ENCODE peak calls at places on chromosomes 7 and 10, in ten cellular contexts. One of them, this sample, is unnamed.

GRCh38 chr7:27190284-27190748 is 5.3 kb upstream of the HOXA11 start:
- DNase-seq in AG04449: no peak
- DNase-seq in uterus: no peak
- DNase-seq in spleen: no peak
- DNase-seq in naive thymus-derived CD8-positive, alpha-beta T cell: no peak
- DNase-seq in heart right ventricle: no peak
- DNase-seq in EL: peak; percentile 45
- DNase-seq in iPS-NIHi11: no peak
- DNase-seq in activated T-cell treated with anti-CD3 and anti-CD28 coated beads for 1 hour: no peak
- DNase-seq in activated CD4-positive, alpha-beta T cell treated with anti-CD3 and anti-CD28 coated beads, Interleukin-2, amount 10 ng/mL, durations not matched to agents 7 days and 5 days: no peak
- DNase-seq in this sample: no peak

GRCh38 chr7:29281782-29282541 is 87.4 kb downstream of the CHN2 start:
- DNase-seq in AG04449: no peak
- DNase-seq in uterus: peak; percentile 18
- DNase-seq in spleen: no peak
- DNase-seq in naive thymus-derived CD8-positive, alpha-beta T cell: no peak
- DNase-seq in heart right ventricle: no peak
- DNase-seq in EL: peak; percentile 27
- DNase-seq in iPS-NIHi11: no peak
- DNase-seq in activated T-cell treated with anti-CD3 and anti-CD28 coated beads for 1 hour: no peak
- DNase-seq in activated CD4-positive, alpha-beta T cell treated with anti-CD3 and anti-CD28 coated beads, Interleukin-2, amount 10 ng/mL, durations not matched to agents 7 days and 5 days: no peak
- DNase-seq in this sample: no peak

GRCh38 chr10:35986756-35987467 is 344.8 kb upstream of the FZD8 start:
- DNase-seq in AG04449: no peak
- DNase-seq in uterus: no peak
- DNase-seq in spleen: no peak
- DNase-seq in naive thymus-derived CD8-positive, alpha-beta T cell: no peak
- DNase-seq in heart right ventricle: no peak
- DNase-seq in EL: no peak
- DNase-seq in iPS-NIHi11: no peak
- DNase-seq in activated T-cell treated with anti-CD3 and anti-CD28 coated beads for 1 hour: no peak
- DNase-seq in activated CD4-positive, alpha-beta T cell treated with anti-CD3 and anti-CD28 coated beads, Interleukin-2, amount 10 ng/mL, durations not matched to agents 7 days and 5 days: no peak
- DNase-seq in this sample: no peak

GRCh38 chr10:100826983-100827818 is 81.8 kb downstream of the PAX2 start:
- DNase-seq in AG04449: no peak
- DNase-seq in uterus: no peak
- DNase-seq in spleen: peak; percentile 85
- DNase-seq in naive thymus-derived CD8-positive, alpha-beta T cell: peak; percentile 19
- DNase-seq in heart right ventricle: no peak
- DNase-seq in EL: no peak
- DNase-seq in iPS-NIHi11: peak; percentile 75
- DNase-seq in activated T-cell treated with anti-CD3 and anti-CD28 coated beads for 1 hour: peak; percentile 20
- DNase-seq in activated CD4-positive, alpha-beta T cell treated with anti-CD3 and anti-CD28 coated beads, Interleukin-2, amount 10 ng/mL, durations not matched to agents 7 days and 5 days: no peak
- DNase-seq in this sample: no peak

GRCh38 chr7:143256932-143257331 is 6.3 kb upstream of the GSTK1 start:
- DNase-seq in AG04449: no peak
- DNase-seq in uterus: no peak
- DNase-seq in spleen: no peak
- DNase-seq in naive thymus-derived CD8-positive, alpha-beta T cell: no peak
- DNase-seq in heart right ventricle: no peak
- DNase-seq in EL: no peak
- DNase-seq in iPS-NIHi11: no peak
- DNase-seq in activated T-cell treated with anti-CD3 and anti-CD28 coated beads for 1 hour: no peak
- DNase-seq in activated CD4-positive, alpha-beta T cell treated with anti-CD3 and anti-CD28 coated beads, Interleukin-2, amount 10 ng/mL, durations not matched to agents 7 days and 5 days: no peak
- DNase-seq in this sample: no peak

GRCh38 chr10:80449545-80449944 is 4.6 kb upstream of the TSPAN14 start:
- DNase-seq in AG04449: no peak
- DNase-seq in uterus: no peak
- DNase-seq in spleen: no peak
- DNase-seq in naive thymus-derived CD8-positive, alpha-beta T cell: no peak
- DNase-seq in heart right ventricle: no peak
- DNase-seq in EL: no peak
- DNase-seq in iPS-NIHi11: no peak
- DNase-seq in activated T-cell treated with anti-CD3 and anti-CD28 coated beads for 1 hour: no peak
- DNase-seq in activated CD4-positive, alpha-beta T cell treated with anti-CD3 and anti-CD28 coated beads, Interleukin-2, amount 10 ng/mL, durations not matched to agents 7 days and 5 days: no peak
- DNase-seq in this sample: no peak

GRCh38 chr7:14219125-14219524 is 229.7 kb upstream of the ETV1 start:
- DNase-seq in AG04449: no peak
- DNase-seq in uterus: no peak
- DNase-seq in spleen: no peak
- DNase-seq in naive thymus-derived CD8-positive, alpha-beta T cell: no peak
- DNase-seq in heart right ventricle: no peak
- DNase-seq in EL: no peak
- DNase-seq in iPS-NIHi11: no peak
- DNase-seq in activated T-cell treated with anti-CD3 and anti-CD28 coated beads for 1 hour: no peak
- DNase-seq in activated CD4-positive, alpha-beta T cell treated with anti-CD3 and anti-CD28 coated beads, Interleukin-2, amount 10 ng/mL, durations not matched to agents 7 days and 5 days: no peak
- DNase-seq in this sample: no peak

GRCh38 chr7:154856737-154857136 is 146.2 kb downstream of the PAXIP1 start:
- DNase-seq in AG04449: no peak
- DNase-seq in uterus: no peak
- DNase-seq in spleen: no peak
- DNase-seq in naive thymus-derived CD8-positive, alpha-beta T cell: no peak
- DNase-seq in heart right ventricle: no peak
- DNase-seq in EL: no peak
- DNase-seq in iPS-NIHi11: no peak
- DNase-seq in activated T-cell treated with anti-CD3 and anti-CD28 coated beads for 1 hour: no peak
- DNase-seq in activated CD4-positive, alpha-beta T cell treated with anti-CD3 and anti-CD28 coated beads, Interleukin-2, amount 10 ng/mL, durations not matched to agents 7 days and 5 days: no peak
- DNase-seq in this sample: no peak

GRCh38 chr7:117630501-117630900 is 150.7 kb downstream of the CFTR start:
- DNase-seq in AG04449: no peak
- DNase-seq in uterus: no peak
- DNase-seq in spleen: no peak
- DNase-seq in naive thymus-derived CD8-positive, alpha-beta T cell: no peak
- DNase-seq in heart right ventricle: no peak
- DNase-seq in EL: no peak
- DNase-seq in iPS-NIHi11: no peak
- DNase-seq in activated T-cell treated with anti-CD3 and anti-CD28 coated beads for 1 hour: no peak
- DNase-seq in activated CD4-positive, alpha-beta T cell treated with anti-CD3 and anti-CD28 coated beads, Interleukin-2, amount 10 ng/mL, durations not matched to agents 7 days and 5 days: no peak
- DNase-seq in this sample: no peak

GRCh38 chr7:138170959-138171703 is 94.9 kb downstream of the AKR1D1 start:
- DNase-seq in AG04449: no peak
- DNase-seq in uterus: no peak
- DNase-seq in spleen: no peak
- DNase-seq in naive thymus-derived CD8-positive, alpha-beta T cell: no peak
- DNase-seq in heart right ventricle: no peak
- DNase-seq in EL: no peak
- DNase-seq in iPS-NIHi11: no peak
- DNase-seq in activated T-cell treated with anti-CD3 and anti-CD28 coated beads for 1 hour: no peak
- DNase-seq in activated CD4-positive, alpha-beta T cell treated with anti-CD3 and anti-CD28 coated beads, Interleukin-2, amount 10 ng/mL, durations not matched to agents 7 days and 5 days: peak; percentile 19
- DNase-seq in this sample: no peak

GRCh38 chr10:95988702-95989101 is 54.7 kb upstream of the CCNJ start:
- DNase-seq in AG04449: no peak
- DNase-seq in uterus: no peak
- DNase-seq in spleen: no peak
- DNase-seq in naive thymus-derived CD8-positive, alpha-beta T cell: no peak
- DNase-seq in heart right ventricle: no peak
- DNase-seq in EL: no peak
- DNase-seq in iPS-NIHi11: no peak
- DNase-seq in activated T-cell treated with anti-CD3 and anti-CD28 coated beads for 1 hour: no peak
- DNase-seq in activated CD4-positive, alpha-beta T cell treated with anti-CD3 and anti-CD28 coated beads, Interleukin-2, amount 10 ng/mL, durations not matched to agents 7 days and 5 days: no peak
- DNase-seq in this sample: no peak

GRCh38 chr7:139691253-139691781 is 86.5 kb downstream of the HIPK2 start:
- DNase-seq in AG04449: no peak
- DNase-seq in uterus: no peak
- DNase-seq in spleen: no peak
- DNase-seq in naive thymus-derived CD8-positive, alpha-beta T cell: no peak
- DNase-seq in heart right ventricle: peak; percentile 79
- DNase-seq in EL: no peak
- DNase-seq in iPS-NIHi11: no peak
- DNase-seq in activated T-cell treated with anti-CD3 and anti-CD28 coated beads for 1 hour: no peak
- DNase-seq in activated CD4-positive, alpha-beta T cell treated with anti-CD3 and anti-CD28 coated beads, Interleukin-2, amount 10 ng/mL, durations not matched to agents 7 days and 5 days: no peak
- DNase-seq in this sample: peak; percentile 72

GRCh38 chr10:128873408-128873807 is 593.6 kb upstream of the MGMT start:
- DNase-seq in AG04449: no peak
- DNase-seq in uterus: no peak
- DNase-seq in spleen: no peak
- DNase-seq in naive thymus-derived CD8-positive, alpha-beta T cell: no peak
- DNase-seq in heart right ventricle: no peak
- DNase-seq in EL: no peak
- DNase-seq in iPS-NIHi11: no peak
- DNase-seq in activated T-cell treated with anti-CD3 and anti-CD28 coated beads for 1 hour: no peak
- DNase-seq in activated CD4-positive, alpha-beta T cell treated with anti-CD3 and anti-CD28 coated beads, Interleukin-2, amount 10 ng/mL, durations not matched to agents 7 days and 5 days: no peak
- DNase-seq in this sample: no peak

GRCh38 chr10:43674546-43675205 is 26.0 kb upstream of the ZNF32 start:
- DNase-seq in AG04449: no peak
- DNase-seq in uterus: no peak
- DNase-seq in spleen: no peak
- DNase-seq in naive thymus-derived CD8-positive, alpha-beta T cell: no peak
- DNase-seq in heart right ventricle: no peak
- DNase-seq in EL: no peak
- DNase-seq in iPS-NIHi11: no peak
- DNase-seq in activated T-cell treated with anti-CD3 and anti-CD28 coated beads for 1 hour: no peak
- DNase-seq in activated CD4-positive, alpha-beta T cell treated with anti-CD3 and anti-CD28 coated beads, Interleukin-2, amount 10 ng/mL, durations not matched to agents 7 days and 5 days: no peak
- DNase-seq in this sample: no peak

GRCh38 chr10:113019692-113020424 is 69.8 kb downstream of the TCF7L2 start:
- DNase-seq in AG04449: no peak
- DNase-seq in uterus: no peak
- DNase-seq in spleen: no peak
- DNase-seq in naive thymus-derived CD8-positive, alpha-beta T cell: no peak
- DNase-seq in heart right ventricle: no peak
- DNase-seq in EL: no peak
- DNase-seq in iPS-NIHi11: no peak
- DNase-seq in activated T-cell treated with anti-CD3 and anti-CD28 coated beads for 1 hour: no peak
- DNase-seq in activated CD4-positive, alpha-beta T cell treated with anti-CD3 and anti-CD28 coated beads, Interleukin-2, amount 10 ng/mL, durations not matched to agents 7 days and 5 days: no peak
- DNase-seq in this sample: no peak

GRCh38 chr10:131126321-131127121 is 185.0 kb downstream of the TCERG1L start:
- DNase-seq in AG04449: no peak
- DNase-seq in uterus: no peak
- DNase-seq in spleen: peak; percentile 65
- DNase-seq in naive thymus-derived CD8-positive, alpha-beta T cell: no peak
- DNase-seq in heart right ventricle: no peak
- DNase-seq in EL: no peak
- DNase-seq in iPS-NIHi11: no peak
- DNase-seq in activated T-cell treated with anti-CD3 and anti-CD28 coated beads for 1 hour: no peak
- DNase-seq in activated CD4-positive, alpha-beta T cell treated with anti-CD3 and anti-CD28 coated beads, Interleukin-2, amount 10 ng/mL, durations not matched to agents 7 days and 5 days: no peak
- DNase-seq in this sample: no peak

GRCh38 chr7:122261442-122261841 is 43.1 kb downstream of the FEZF1 start:
- DNase-seq in AG04449: no peak
- DNase-seq in uterus: no peak
- DNase-seq in spleen: no peak
- DNase-seq in naive thymus-derived CD8-positive, alpha-beta T cell: no peak
- DNase-seq in heart right ventricle: no peak
- DNase-seq in EL: no peak
- DNase-seq in iPS-NIHi11: no peak
- DNase-seq in activated T-cell treated with anti-CD3 and anti-CD28 coated beads for 1 hour: no peak
- DNase-seq in activated CD4-positive, alpha-beta T cell treated with anti-CD3 and anti-CD28 coated beads, Interleukin-2, amount 10 ng/mL, durations not matched to agents 7 days and 5 days: no peak
- DNase-seq in this sample: no peak

GRCh38 chr7:155761162-155761561 is 51.1 kb downstream of the SHH start:
- DNase-seq in AG04449: no peak
- DNase-seq in uterus: no peak
- DNase-seq in spleen: no peak
- DNase-seq in naive thymus-derived CD8-positive, alpha-beta T cell: no peak
- DNase-seq in heart right ventricle: no peak
- DNase-seq in EL: no peak
- DNase-seq in iPS-NIHi11: no peak
- DNase-seq in activated T-cell treated with anti-CD3 and anti-CD28 coated beads for 1 hour: no peak
- DNase-seq in activated CD4-positive, alpha-beta T cell treated with anti-CD3 and anti-CD28 coated beads, Interleukin-2, amount 10 ng/mL, durations not matched to agents 7 days and 5 days: no peak
- DNase-seq in this sample: no peak

This sample was measured in left colon.